ENCODE peak calls at places on chromosomes 3 and 15, in six cellular contexts. G is A673, A is fibroblast of mammary gland, E is fibroblast of the aortic adventitia, D is BE2C, B is choroid plexus epithelial cell. X is an unnamed sample.

GRCh38 chr3:98027084-98027445 is 8.1 kb downstream of the GABRR3 start:
- DNase-seq in G (no peak), A (no peak), E (no peak), D (no peak), B (peak), X (no peak)

GRCh38 chr3:150653110-150653561 is 50.0 kb downstream of the SELENOT start:
- DNase-seq in G (no peak), A (no peak), E (no peak), D (no peak), B (no peak), X (no peak)

GRCh38 chr3:81760924-81761903 is at the start of gene GBE1:
- DNase-seq in G (peak), A (peak), E (peak), D (peak), B (peak), X (peak)

GRCh38 chr3:138948371-138949001 is 1.5 kb downstream of the FOXL2NB start:
- DNase-seq in G (no peak), A (no peak), E (no peak), D (no peak), B (no peak), X (no peak)

GRCh38 chr15:24696855-24697254 is 21.3 kb downstream of the NPAP1 start:
- DNase-seq in G (no peak), A (no peak), E (no peak), D (no peak), B (no peak), X (no peak)

GRCh38 chr3:31738423-31738822 is 205.7 kb downstream of the STT3B start:
- DNase-seq in G (no peak), A (no peak), E (no peak), D (no peak), B (no peak), X (no peak)

GRCh38 chr3:25472153-25472552 is 44.1 kb downstream of the RARB start:
- DNase-seq in G (no peak), A (no peak), E (no peak), D (no peak), B (no peak), X (no peak)

GRCh38 chr15:77589839-77590238 is 42.9 kb downstream of the LINGO1 start:
- DNase-seq in G (no peak), A (no peak), E (no peak), D (peak), B (no peak), X (no peak)

GRCh38 chr3:128483657-128484403 is 9.2 kb downstream of the GATA2 start:
- DNase-seq in G (no peak), A (no peak), E (no peak), D (no peak), B (no peak), X (no peak)

GRCh38 chr15:48472756-48473155 is 141.5 kb downstream of the DUT start:
- DNase-seq in G (peak), A (peak), E (peak), D (no peak), B (peak), X (no peak)

GRCh38 chr3:110307065-110307809 is 764.4 kb upstream of the NECTIN3 start:
- DNase-seq in G (no peak), A (no peak), E (peak), D (no peak), B (peak), X (no peak)

GRCh38 chr15:61518191-61518950 is 289.3 kb upstream of the RORA start:
- DNase-seq in G (no peak), A (peak), E (no peak), D (no peak), B (peak), X (no peak)

GRCh38 chr15:101625980-101626379 is 26.2 kb downstream of the TM2D3 start:
- DNase-seq in G (no peak), A (no peak), E (no peak), D (no peak), B (no peak), X (no peak)

GRCh38 chr3:50519471-50520089 is 16.1 kb upstream of the CACNA2D2 start:
- DNase-seq in G (peak), A (peak), E (peak), D (peak), B (peak), X (peak)

GRCh38 chr3:8988791-8989558 is 25.7 kb upstream of the RAD18 start:
- DNase-seq in G (no peak), A (no peak), E (no peak), D (no peak), B (no peak), X (no peak)

GRCh38 chr3:67916353-67916752 is 261.9 kb upstream of the SUCLG2 start:
- DNase-seq in G (no peak), A (no peak), E (no peak), D (no peak), B (no peak), X (no peak)

GRCh38 chr15:86087808-86088207 is 8.1 kb downstream of the AGBL1 start:
- DNase-seq in G (no peak), A (no peak), E (no peak), D (no peak), B (no peak), X (no peak)

GRCh38 chr15:101310508-101310907 is 15.5 kb upstream of the SNRPA1 start:
- DNase-seq in G (no peak), A (no peak), E (no peak), D (no peak), B (no peak), X (no peak)

GRCh38 chr3:126481808-126482502 is 6.3 kb upstream of the ZXDC start:
- DNase-seq in G (no peak), A (peak), E (peak), D (peak), B (peak), X (no peak)

GRCh38 chr15:78341057-78341763 is 1.1 kb downstream of the CRABP1 start:
- DNase-seq in G (no peak), A (no peak), E (no peak), D (no peak), B (no peak), X (no peak)

GRCh38 chr3:42376397-42376798 is 34.0 kb downstream of the LYZL4 start:
- DNase-seq in G (peak), A (peak), E (peak), D (no peak), B (peak), X (no peak)

GRCh38 chr3:172103724-172104123 is 64.3 kb downstream of the FNDC3B start:
- DNase-seq in G (no peak), A (peak), E (peak), D (no peak), B (peak), X (no peak)

DNA sequence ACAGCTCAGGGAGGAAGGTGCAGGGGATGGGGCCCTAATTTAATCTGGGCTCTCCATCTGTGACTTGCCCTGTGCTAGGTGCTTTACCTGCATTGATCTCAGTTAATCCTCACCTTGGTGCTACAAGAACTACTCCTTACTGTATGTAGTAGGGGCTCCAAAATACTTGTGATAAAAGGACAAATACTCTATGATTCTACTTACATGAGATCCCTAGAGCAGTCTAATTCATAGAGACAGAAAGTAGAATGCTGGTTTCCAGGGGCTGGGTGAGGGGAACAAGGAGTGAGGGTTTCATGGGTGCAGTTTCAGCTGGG is 67.2 kb downstream of the SLC6A1 start:
- DNase-seq in G (no peak), A (no peak), E (no peak), D (no peak), B (no peak), X (no peak)
- TF ChIP-seq CTCF in G (peak), A (no peak), E (no peak), D (no peak), B (no peak), X (no peak)

DNA sequence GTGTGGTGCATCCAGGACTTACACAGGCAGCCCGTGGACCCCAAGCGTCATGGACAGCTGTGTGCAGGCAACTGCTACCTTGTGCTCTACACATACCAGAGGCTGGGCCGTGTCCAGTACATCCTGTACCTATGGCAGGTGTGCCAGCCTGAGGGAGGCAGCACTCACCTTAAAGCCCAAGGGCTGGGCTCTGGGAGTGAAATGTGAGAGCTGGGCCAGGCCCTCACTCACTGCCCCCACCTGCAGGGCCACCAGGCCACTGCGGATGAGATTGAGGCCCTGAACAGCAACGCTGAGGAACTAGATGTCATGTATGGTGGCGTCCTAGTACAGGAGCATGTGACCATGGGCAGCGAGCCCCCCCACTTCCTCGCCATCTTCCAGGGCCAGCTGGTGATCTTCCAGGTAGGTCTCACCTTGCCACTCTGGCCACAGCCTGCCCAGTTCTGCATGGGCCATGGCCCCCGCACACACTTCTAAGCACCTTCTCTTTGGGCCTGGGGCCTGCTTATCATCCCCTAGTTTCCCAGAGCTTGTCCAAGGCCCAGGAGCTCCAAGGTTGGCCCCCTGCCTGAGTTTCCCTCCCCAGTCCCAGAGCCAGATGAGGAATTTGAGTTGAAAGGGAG is 11.0 kb downstream of the VILL start:
- DNase-seq in G (no peak), A (no peak), E (no peak), D (no peak), B (no peak), X (peak)
- TF ChIP-seq CTCF in G (no peak), A (peak), E (no peak), D (peak), B (peak), X (no peak)

GRCh38 chr3:16102905-16103364 is 71.5 kb upstream of the GALNT15 start:
- DNase-seq in G (no peak), A (peak), E (peak), D (no peak), B (peak), X (no peak)
- TF ChIP-seq CTCF in G (no peak), A (peak), E (peak), D (no peak), B (peak), X (no peak)

GRCh38 chr3:154040283-154040682 is 80.9 kb upstream of the ARHGEF26 start:
- DNase-seq in G (peak), A (peak), E (peak), D (no peak), B (peak), X (no peak)
- TF ChIP-seq CTCF in G (peak), A (peak), E (peak), D (peak), B (peak), X (no peak)

X was measured in GM13976.